ENCODE peak calls at places on chromosomes 13 and 19, in nine cellular contexts. T is GM23248, N is PC-3, K is HCT116, L is OCI-LY7, H is GM23338, X is SK-N-SH, J is MM.1S, S is neural progenitor cell. D is an unnamed sample.
A peak's percentile ranks its signal among the peaks of the same experiment; 100 is the strongest.

GRCh38 chr19:49585023-49585422 is 3.9 kb downstream of the PRRG2 start:
- DNase-seq in T (no peak), N (no peak), K (no peak), L (no peak), H (peak; percentile 92), X (peak; percentile 54), J (no peak), S (peak; percentile 80), D (peak; percentile 16)

GRCh38 chr13:93079294-93079693 is 147.3 kb upstream of the GPC6 start:
- DNase-seq in T (peak; percentile 43), N (peak; percentile 12), K (no peak), L (no peak), H (no peak), X (peak; percentile 14), J (no peak), S (no peak), D (no peak)

GRCh38 chr13:98976941-98977340 is 923 bp downstream of the DOCK9 start:
- DNase-seq in T (peak; percentile 12), N (no peak), K (no peak), L (no peak), H (no peak), X (no peak), J (no peak), S (no peak), D (no peak)

GRCh38 chr13:85798999-85799646 is at the start of gene SLITRK6:
- DNase-seq in T (peak; percentile 5), N (peak; percentile 93), K (peak; percentile 15), L (no peak), H (peak; percentile 75), X (peak; percentile 9), J (no peak), S (peak; percentile 74), D (peak; percentile 75)

GRCh38 chr13:78060966-78061365 is 142.3 kb upstream of the EDNRB start:
- DNase-seq in T (no peak), N (no peak), K (no peak), L (no peak), H (no peak), X (no peak), J (no peak), S (no peak), D (no peak)

GRCh38 chr19:45879055-45879454 is 6.9 kb downstream of the IRF2BP1 start:
- DNase-seq in T (no peak), N (no peak), K (no peak), L (no peak), H (no peak), X (peak; percentile 38), J (no peak), S (no peak), D (no peak)

GRCh38 chr19:11860721-11861120 is 12.2 kb downstream of the ZNF439 start:
- DNase-seq in T (no peak), N (no peak), K (no peak), L (no peak), H (no peak), X (no peak), J (no peak), S (no peak), D (no peak)

GRCh38 chr13:68976287-68976686 is 1131.3 kb upstream of the ATXN8OS start:
- DNase-seq in T (no peak), N (no peak), K (no peak), L (no peak), H (no peak), X (no peak), J (no peak), S (no peak), D (no peak)

GRCh38 chr19:44671400-44671799 is at the start of gene CEACAM19:
- DNase-seq in T (no peak), N (peak; percentile 84), K (no peak), L (no peak), H (no peak), X (no peak), J (no peak), S (no peak), D (no peak)

GRCh38 chr19:33261511-33262192 is 36.0 kb upstream of the SLC7A10 start:
- DNase-seq in T (no peak), N (no peak), K (no peak), L (no peak), H (no peak), X (peak; percentile 68), J (no peak), S (no peak), D (no peak)
- TF ChIP-seq EZH2phosphoT487 in T (no peak), N (no peak), K (no peak), L (no peak), H (no peak), X (no peak), J (no peak), S (no peak), D (no peak)

GRCh38 chr19:3907626-3908265 is 25.1 kb upstream of the NMRK2 start:
- DNase-seq in T (no peak), N (no peak), K (no peak), L (no peak), H (no peak), X (no peak), J (no peak), S (no peak), D (no peak)

GRCh38 chr19:3904233-3904632 is 23.7 kb downstream of the ATCAY start:
- DNase-seq in T (no peak), N (no peak), K (no peak), L (no peak), H (no peak), X (no peak), J (no peak), S (no peak), D (no peak)

GRCh38 chr19:3910105-3910504 is 22.8 kb upstream of the NMRK2 start:
- DNase-seq in T (no peak), N (no peak), K (no peak), L (no peak), H (no peak), X (no peak), J (no peak), S (no peak), D (no peak)

GRCh38 chr19:3914199-3914598 is 18.7 kb upstream of the NMRK2 start:
- DNase-seq in T (no peak), N (no peak), K (peak; percentile 6), L (no peak), H (no peak), X (no peak), J (no peak), S (no peak), D (no peak)

DNA sequence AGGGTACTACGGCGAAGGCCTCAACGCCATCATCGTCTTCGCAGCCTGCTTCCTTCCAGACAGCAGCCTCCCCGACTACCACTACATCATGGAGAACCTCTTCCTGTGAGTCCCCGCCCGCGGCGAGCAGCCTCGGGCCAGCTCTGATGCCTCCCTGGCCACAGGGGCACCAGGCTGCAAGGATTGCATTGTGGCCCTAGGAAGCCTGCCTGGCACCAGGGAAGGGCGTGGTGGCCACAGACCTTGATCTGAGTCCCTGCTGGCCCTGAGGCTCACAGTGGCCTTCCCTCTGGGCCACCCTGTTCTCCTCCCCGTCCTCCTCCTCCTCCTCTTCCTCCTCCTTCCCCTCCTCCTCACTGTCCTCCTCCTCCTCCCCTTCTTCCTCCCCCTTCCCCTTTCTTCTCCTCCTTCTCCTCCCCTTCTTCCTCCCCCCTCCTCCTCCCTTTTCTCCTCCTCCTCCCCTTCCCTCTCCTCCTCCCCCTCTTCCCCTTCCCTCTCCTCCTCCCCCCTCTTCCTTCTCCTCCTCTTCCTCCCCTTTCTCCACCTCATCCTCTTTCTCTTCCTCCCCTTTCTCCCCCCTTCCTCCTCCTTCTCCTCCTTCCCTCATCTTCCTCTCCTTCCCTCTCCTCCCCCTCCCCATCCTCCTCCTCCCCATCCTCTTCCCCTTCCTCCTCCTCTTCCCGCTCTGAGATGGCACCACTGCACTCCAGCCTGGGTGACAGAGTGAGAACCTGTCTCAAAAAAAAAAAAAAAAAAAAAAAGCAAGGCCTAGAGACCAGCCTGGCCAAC is 24.4 kb upstream of the NMRK2 start:
- DNase-seq in T (no peak), N (no peak), K (no peak), L (no peak), H (no peak), X (no peak), J (no peak), S (no peak), D (no peak)
- H3K27ac ChIP-seq in T (no peak overlapping the region), N (no peak overlapping the region), K (no peak overlapping the region), L (no peak overlapping the region), H (no peak overlapping the region), X (no peak overlapping the region), J (no peak overlapping the region), S (no peak overlapping the region), D (no peak overlapping the region)

GRCh38 chr19:13376537-13376936 is 129.7 kb downstream of the CACNA1A start:
- DNase-seq in T (no peak), N (no peak), K (no peak), L (no peak), H (no peak), X (no peak), J (no peak), S (no peak), D (no peak)

GRCh38 chr19:13370948-13371347 is 135.3 kb downstream of the CACNA1A start:
- DNase-seq in T (no peak), N (no peak), K (no peak), L (no peak), H (no peak), X (no peak), J (no peak), S (no peak), D (no peak)

GRCh38 chr19:13373599-13373998 is 132.7 kb downstream of the CACNA1A start:
- DNase-seq in T (no peak), N (no peak), K (no peak), L (no peak), H (peak; percentile 33), X (no peak), J (no peak), S (no peak), D (no peak)
- H3K4me1 ChIP-seq in T (no peaks in the 10 kb centered on the region), N (no peaks in the 10 kb centered on the region), K (no peaks in the 10 kb centered on the region), L (no peaks in the 10 kb centered on the region), H (no peaks in the 10 kb centered on the region), X (no peaks in the 10 kb centered on the region), J (no peaks in the 10 kb centered on the region), S (no peaks in the 10 kb centered on the region), D (no peaks in the 10 kb centered on the region)

GRCh38 chr19:1123885-1124677 is 20.3 kb downstream of the GPX4 start:
- DNase-seq in T (no peak), N (no peak), K (no peak), L (no peak), H (no peak), X (no peak), J (no peak), S (no peak), D (no peak)

GRCh38 chr19:1121395-1121794 is 17.6 kb downstream of the GPX4 start:
- DNase-seq in T (no peak), N (no peak), K (no peak), L (no peak), H (no peak), X (no peak), J (no peak), S (no peak), D (no peak)

GRCh38 chr19:1122021-1122971 is 18.5 kb downstream of the GPX4 start:
- DNase-seq in T (no peak), N (no peak), K (no peak), L (no peak), H (no peak), X (no peak), J (no peak), S (no peak), D (no peak)

GRCh38 chr19:1123381-1123780 is 19.6 kb downstream of the GPX4 start:
- DNase-seq in T (no peak), N (no peak), K (no peak), L (no peak), H (no peak), X (no peak), J (no peak), S (no peak), D (no peak)

GRCh38 chr19:1122972-1123363 is 19.2 kb downstream of the GPX4 start:
- DNase-seq in T (peak; percentile 93), N (peak; percentile 76), K (peak; percentile 55), L (peak; percentile 71), H (peak; percentile 93), X (peak; percentile 99), J (no peak), S (peak; percentile 87), D (peak; percentile 75)
- TF ChIP-seq EZH2phosphoT487 in T (no peak), N (no peak), K (no peak), L (no peak), H (no peak), X (no peak), J (no peak), S (no peak), D (no peak)